ENCODE peak calls at places on chromosomes 12 and 14, in six cellular contexts. M, A, W, Z, B and O are unnamed samples.
A peak's percentile ranks its signal among the peaks of the same experiment; 100 is the strongest.

GRCh38 chr12:90017316-90017715 is 308.7 kb upstream of the ATP2B1 start:
- DNase-seq in M (no peak), A (peak; percentile 61), W (no peak), Z (no peak), B (no peak), O (no peak)

GRCh38 chr12:104746689-104747088 is 211.4 kb downstream of the SLC41A2 start:
- DNase-seq in M (no peak), A (no peak), W (no peak), Z (no peak), B (no peak), O (no peak)

GRCh38 chr12:52390739-52391617 is 5.5 kb upstream of the KRT84 start:
- DNase-seq in M (peak; percentile 13), A (no peak), W (peak; percentile 24), Z (peak; percentile 58), B (no peak), O (no peak)

GRCh38 chr12:50642035-50642451 is 121.9 kb upstream of the ATF1 start:
- DNase-seq in M (peak; percentile 89), A (peak; percentile 55), W (no peak), Z (peak; percentile 57), B (peak; percentile 92), O (no peak)

GRCh38 chr12:1217191-1217949 is 226.3 kb downstream of the ERC1 start:
- DNase-seq in M (peak; percentile 79), A (peak; percentile 82), W (no peak), Z (peak; percentile 31), B (peak; percentile 91), O (no peak)

GRCh38 chr12:230925-231671 is 17.1 kb upstream of the SLC6A12 start:
- DNase-seq in M (no peak), A (no peak), W (no peak), Z (no peak), B (no peak), O (no peak)

GRCh38 chr12:69405466-69405865 is 45.9 kb downstream of the YEATS4 start:
- DNase-seq in M (peak; percentile 98), A (peak; percentile 87), W (peak; percentile 84), Z (peak; percentile 95), B (peak; percentile 100), O (peak; percentile 59)

GRCh38 chr12:54479421-54479820 is 6.0 kb upstream of the GTSF1 start:
- DNase-seq in M (peak; percentile 69), A (peak; percentile 16), W (no peak), Z (no peak), B (peak; percentile 77), O (no peak)

GRCh38 chr12:82714427-82714826 is 27.7 kb downstream of the TMTC2 start:
- DNase-seq in M (no peak), A (no peak), W (no peak), Z (no peak), B (no peak), O (no peak)

GRCh38 chr12:56377310-56377988 is 14.8 kb upstream of the APOF start:
- DNase-seq in M (peak; percentile 62), A (peak; percentile 4), W (peak; percentile 12), Z (peak; percentile 48), B (no peak), O (no peak)

GRCh38 chr14:32200368-32201195 is 1.3 kb upstream of the RNU6-7 start:
- DNase-seq in M (no peak), A (no peak), W (no peak), Z (no peak), B (no peak), O (no peak)

GRCh38 chr12:67798763-67799162 is 150.2 kb downstream of the DYRK2 start:
- DNase-seq in M (no peak), A (no peak), W (no peak), Z (no peak), B (no peak), O (no peak)

GRCh38 chr12:30796508-30796780 is 41.7 kb upstream of the CAPRIN2 start:
- DNase-seq in M (peak; percentile 67), A (peak; percentile 71), W (no peak), Z (peak; percentile 39), B (peak; percentile 70), O (no peak)

GRCh38 chr14:21109377-21110260 is 8.8 kb downstream of the TMEM253 start:
- DNase-seq in M (no peak), A (no peak), W (no peak), Z (no peak), B (no peak), O (no peak)

GRCh38 chr14:74984241-74985027 is 18.3 kb upstream of the EIF2B2 start:
- DNase-seq in M (no peak), A (no peak), W (no peak), Z (no peak), B (no peak), O (no peak)

GRCh38 chr12:75364918-75365317 is 26.0 kb upstream of the GLIPR1L2 start:
- DNase-seq in M (peak; percentile 18), A (peak; percentile 70), W (no peak), Z (no peak), B (no peak), O (no peak)

GRCh38 chr12:131219173-131220006 is 265.7 kb downstream of the ADGRD1 start:
- DNase-seq in M (no peak), A (no peak), W (no peak), Z (no peak), B (no peak), O (no peak)

GRCh38 chr12:2959508-2960431 is 573 bp downstream of the TEAD4 start:
- DNase-seq in M (peak; percentile 60), A (peak; percentile 62), W (no peak), Z (peak; percentile 67), B (peak; percentile 61), O (no peak)

GRCh38 chr12:21773263-21773741 is 1.2 kb downstream of the KCNJ8 start:
- DNase-seq in M (peak; percentile 23), A (peak; percentile 31), W (peak; percentile 3), Z (peak; percentile 56), B (peak; percentile 5), O (no peak)

GRCh38 chr12:2804390-2805145 is 7.9 kb upstream of the ITFG2 start:
- DNase-seq in M (peak; percentile 82), A (peak; percentile 73), W (no peak), Z (no peak), B (peak; percentile 62), O (no peak)

GRCh38 chr12:5796171-5797091 is 148.6 kb downstream of the ANO2 start:
- DNase-seq in M (peak; percentile 30), A (no peak), W (no peak), Z (peak; percentile 28), B (no peak), O (no peak)
- TF ChIP-seq CTCF in M (peak; percentile 72), A (peak; percentile 65), W (peak; percentile 69), Z (peak; percentile 30), B (peak; percentile 29), O (peak; percentile 85)

DNA sequence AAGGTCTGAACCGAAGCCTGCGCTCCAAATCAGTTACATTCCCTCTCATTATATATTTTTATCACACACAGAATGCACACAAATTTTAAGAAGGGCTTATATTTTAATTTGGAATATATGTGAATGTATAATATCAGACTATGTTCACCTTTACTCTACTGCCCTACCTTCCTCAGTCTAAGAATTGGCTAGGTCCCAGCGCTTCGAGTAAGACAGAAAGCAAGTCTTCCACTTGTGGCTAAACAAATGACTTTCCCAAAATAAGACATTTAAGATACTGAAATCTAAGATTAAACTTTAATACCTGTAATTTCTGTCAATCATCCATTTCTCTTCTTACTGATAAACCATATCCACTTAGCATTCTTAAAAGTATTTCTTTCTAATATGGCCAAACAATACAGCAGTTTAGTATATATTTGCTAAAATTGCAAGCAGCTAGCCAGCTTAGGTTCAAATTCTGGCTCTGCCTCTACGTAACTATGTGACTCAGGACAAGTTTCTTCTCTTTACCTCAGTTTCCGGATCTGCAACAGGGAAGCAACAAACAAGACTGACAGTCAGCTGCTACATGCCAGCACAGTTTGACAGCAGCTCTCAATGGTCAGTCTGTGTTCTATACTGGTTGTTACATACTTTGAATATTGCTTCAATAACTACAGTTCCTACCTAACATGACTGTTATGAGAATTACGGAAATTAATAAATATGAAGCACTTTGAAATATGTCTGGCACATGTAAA is 2.0 kb downstream of the INTS13 start:
- DNase-seq in M (no peak), A (peak; percentile 6), W (no peak), Z (no peak), B (no peak), O (no peak)
- H3K4me2 ChIP-seq in M (peak overlapping the region; percentile 46), A (peak overlapping the region; percentile 88), W (peak overlapping the region; percentile 85), Z (peak overlapping the region; percentile 97), B (peak overlapping the region; percentile 90), O (peak overlapping the region; percentile 80)

GRCh38 chr12:128724468-128725046 is 99.2 kb downstream of the SLC15A4 start:
- DNase-seq in M (no peak), A (no peak), W (no peak), Z (no peak), B (no peak), O (no peak)
- TF ChIP-seq CTCF in M (no peak), A (no peak), W (no peak), Z (no peak), B (no peak), O (no peak)

DNA sequence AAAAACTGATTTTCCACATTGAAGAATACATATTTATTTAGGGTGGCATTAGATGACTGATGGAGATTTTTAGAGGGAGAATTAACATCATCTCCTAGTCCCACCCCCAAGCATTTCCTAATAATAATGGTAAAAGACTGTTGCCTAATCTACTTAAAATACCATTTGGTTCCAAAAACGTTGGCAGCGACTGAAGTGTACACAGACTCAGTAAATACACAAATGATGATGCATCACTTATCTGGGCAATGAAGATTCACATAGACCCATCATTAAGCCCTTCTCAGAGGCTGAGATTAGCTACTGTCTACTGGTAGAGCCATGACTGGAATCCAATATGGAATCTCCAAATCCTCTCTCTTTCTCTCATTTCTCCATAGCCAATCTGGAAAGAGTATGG is 18.2 kb downstream of the RTN1 start:
- DNase-seq in M (no peak), A (no peak), W (no peak), Z (no peak), B (no peak), O (no peak)
- H3K4me2 ChIP-seq in M (no peak overlapping the region), A (no peak overlapping the region), W (no peak overlapping the region), Z (no peak overlapping the region), B (no peak overlapping the region), O (no peak overlapping the region)